ENCODE peak calls at places on chromosome 17, in nine cellular contexts. M is nephron progenitor cell, K is WTC11, I is NCI-H510A treated with DMSO at 0.1 percent for 48 hours, P is HTR-8/SVneo, T is cardiac fibroblast, C is GM23338, R is left ventricle myocardium superior, S is KG1. H is an unnamed sample.

GRCh38 chr17:13114601-13115024 is 96.8 kb upstream of the ELAC2 start:
- DNase-seq in P (peak), T (peak), M (peak), K (peak), R (peak), S (no peak), C (peak), I (peak), H (peak)

GRCh38 chr17:47225436-47225858 is 16.3 kb downstream of the MYL4 start:
- DNase-seq in P (peak), C (no peak), I (no peak), K (no peak), R (no peak), M (no peak), T (peak), S (no peak), H (no peak)

GRCh38 chr17:82698065-82698973 is at the start of gene RAB40B:
- DNase-seq in S (peak), R (peak), T (peak), P (peak), C (peak), M (peak), K (peak), I (peak), H (peak)

GRCh38 chr17:81035389-81036127 is 607 bp downstream of the BAIAP2 start:
- DNase-seq in P (no peak), T (peak), S (no peak), M (peak), R (peak), K (no peak), I (no peak), C (no peak), H (no peak)

GRCh38 chr17:67421869-67422273 is 44.8 kb downstream of the PITPNC1 start:
- DNase-seq in P (peak), T (peak), R (no peak), K (no peak), I (no peak), M (no peak), S (no peak), C (peak), H (no peak)

GRCh38 chr17:73759324-73760185 is 115.3 kb upstream of the SDK2 start:
- DNase-seq in P (no peak), T (no peak), R (peak), I (peak), M (no peak), K (no peak), S (no peak), C (no peak), H (no peak)

GRCh38 chr17:40283662-40284061 is 4.0 kb upstream of the CDC6 start:
- DNase-seq in M (no peak), S (no peak), I (no peak), R (no peak), K (no peak), P (peak), T (peak), C (no peak), H (no peak)

GRCh38 chr17:56009795-56010715 is 143.2 kb upstream of the ANKFN1 start:
- DNase-seq in C (peak), K (no peak), R (no peak), P (no peak), S (no peak), M (peak), I (peak), T (no peak), H (peak)

GRCh38 chr17:40818343-40818732 is 4.1 kb downstream of the KRT10 start:
- DNase-seq in M (no peak), S (no peak), T (no peak), P (no peak), C (no peak), R (no peak), K (no peak), I (no peak), H (no peak)

GRCh38 chr17:21816592-21817567 is 124.6 kb downstream of the KCNJ18 start:
- DNase-seq in R (peak), M (no peak), S (no peak), I (no peak), P (no peak), K (no peak), T (no peak), C (no peak), H (no peak)

GRCh38 chr17:2704031-2704889 is 7.3 kb downstream of the CLUH start:
- DNase-seq in M (no peak), I (no peak), C (no peak), P (no peak), S (no peak), K (peak), R (peak), T (no peak), H (no peak)

GRCh38 chr17:49760909-49761558 is 2.9 kb downstream of the FAM117A start:
- DNase-seq in P (no peak), M (no peak), C (no peak), T (no peak), R (no peak), I (no peak), K (no peak), S (no peak), H (no peak)

H was measured in H9.